ENCODE peak calls at places on chromosomes 4 and X, in five cellular contexts. One of them, this sample, is unnamed.
A peak's percentile ranks its signal among the peaks of the same experiment; 100 is the strongest.

GRCh38 chr4:95263391-95263790 is 285.4 kb downstream of the UNC5C start:
- DNase-seq in mammary epithelial cell: no peak
- DNase-seq in aorta: no peak
- DNase-seq in IMR-90: peak; percentile 6
- DNase-seq in fibroblast of lung: no peak
- DNase-seq in this sample: no peak

GRCh38 chrX:17414057-17414658 is 39.2 kb downstream of the NHS start:
- DNase-seq in IMR-90: no peak
- DNase-seq in fibroblast of lung: no peak
- DNase-seq in mammary epithelial cell: peak; percentile 90
- DNase-seq in aorta: no peak
- DNase-seq in this sample: no peak

GRCh38 chrX:81259714-81260395 is 58.0 kb downstream of the SH3BGRL start:
- DNase-seq in aorta: no peak
- DNase-seq in IMR-90: peak; percentile 20
- DNase-seq in fibroblast of lung: peak; percentile 47
- DNase-seq in mammary epithelial cell: peak; percentile 37
- DNase-seq in this sample: peak; percentile 54

GRCh38 chr4:181578911-181579310 is 664.3 kb upstream of the TENM3 start:
- DNase-seq in IMR-90: no peak
- DNase-seq in fibroblast of lung: no peak
- DNase-seq in mammary epithelial cell: no peak
- DNase-seq in aorta: no peak
- DNase-seq in this sample: no peak

GRCh38 chrX:312621-313331 is 5.8 kb downstream of the GTPBP6 start:
- DNase-seq in fibroblast of lung: no peak
- DNase-seq in IMR-90: no peak
- DNase-seq in aorta: peak; percentile 42
- DNase-seq in mammary epithelial cell: no peak
- DNase-seq in this sample: no peak

GRCh38 chr4:2289955-2290333 is 28.0 kb upstream of the MXD4 start:
- DNase-seq in mammary epithelial cell: no peak
- DNase-seq in fibroblast of lung: no peak
- DNase-seq in aorta: no peak
- DNase-seq in IMR-90: no peak
- DNase-seq in this sample: no peak

GRCh38 chr4:3469386-3470243 is 6.5 kb downstream of the DOK7 start:
- DNase-seq in fibroblast of lung: no peak
- DNase-seq in aorta: no peak
- DNase-seq in IMR-90: no peak
- DNase-seq in mammary epithelial cell: no peak
- DNase-seq in this sample: no peak

GRCh38 chrX:16239211-16239610 is 71.9 kb downstream of the MAGEB17 start:
- DNase-seq in mammary epithelial cell: peak; percentile 95
- DNase-seq in IMR-90: peak; percentile 88
- DNase-seq in fibroblast of lung: peak; percentile 94
- DNase-seq in aorta: no peak
- DNase-seq in this sample: peak; percentile 31

GRCh38 chr4:3717241-3717640 is 48.9 kb upstream of the ADRA2C start:
- DNase-seq in aorta: peak; percentile 5
- DNase-seq in mammary epithelial cell: no peak
- DNase-seq in fibroblast of lung: no peak
- DNase-seq in IMR-90: no peak
- DNase-seq in this sample: no peak

GRCh38 chrX:140524556-140524955 is 19.7 kb upstream of the SOX3 start:
- DNase-seq in fibroblast of lung: peak; percentile 84
- DNase-seq in aorta: no peak
- DNase-seq in IMR-90: peak; percentile 55
- DNase-seq in mammary epithelial cell: no peak
- DNase-seq in this sample: no peak

GRCh38 chr4:8238515-8239053 is 31.0 kb upstream of the HTRA3 start:
- DNase-seq in fibroblast of lung: no peak
- DNase-seq in aorta: no peak
- DNase-seq in mammary epithelial cell: no peak
- DNase-seq in IMR-90: no peak
- DNase-seq in this sample: no peak

GRCh38 chr4:121457278-121457875 is 76.6 kb upstream of the QRFPR start:
- DNase-seq in fibroblast of lung: no peak
- DNase-seq in mammary epithelial cell: no peak
- DNase-seq in IMR-90: no peak
- DNase-seq in aorta: no peak
- DNase-seq in this sample: no peak

GRCh38 chr4:25245181-25245580 is 11.3 kb downstream of the PI4K2B start:
- DNase-seq in fibroblast of lung: no peak
- DNase-seq in IMR-90: no peak
- DNase-seq in mammary epithelial cell: no peak
- DNase-seq in aorta: no peak
- DNase-seq in this sample: no peak

GRCh38 chr4:96675420-96675819 is 835.5 kb downstream of the PDHA2 start:
- DNase-seq in IMR-90: no peak
- DNase-seq in fibroblast of lung: no peak
- DNase-seq in mammary epithelial cell: no peak
- DNase-seq in aorta: no peak
- DNase-seq in this sample: no peak

GRCh38 chr4:120895554-120895953 is 27.0 kb downstream of the PRDM5 start:
- DNase-seq in fibroblast of lung: no peak
- DNase-seq in mammary epithelial cell: no peak
- DNase-seq in IMR-90: no peak
- DNase-seq in aorta: no peak
- DNase-seq in this sample: no peak

GRCh38 chrX:115330498-115331138 is 41.1 kb downstream of the LUZP4 start:
- DNase-seq in aorta: peak; percentile 46
- DNase-seq in IMR-90: peak; percentile 76
- DNase-seq in mammary epithelial cell: peak; percentile 45
- DNase-seq in fibroblast of lung: peak; percentile 60
- DNase-seq in this sample: peak; percentile 87

GRCh38 chr4:35772291-35772690 is 472.0 kb downstream of the ARAP2 start:
- DNase-seq in mammary epithelial cell: peak; percentile 52
- DNase-seq in aorta: no peak
- DNase-seq in fibroblast of lung: peak; percentile 22
- DNase-seq in IMR-90: no peak
- DNase-seq in this sample: no peak

GRCh38 chr4:140849526-140849925 is 93.3 kb upstream of the TBC1D9 start:
- DNase-seq in fibroblast of lung: no peak
- DNase-seq in aorta: no peak
- DNase-seq in IMR-90: no peak
- DNase-seq in mammary epithelial cell: no peak
- DNase-seq in this sample: no peak

GRCh38 chr4:2930821-2931764 is 32.1 kb downstream of the NOP14 start:
- DNase-seq in fibroblast of lung: no peak
- DNase-seq in IMR-90: no peak
- DNase-seq in mammary epithelial cell: no peak
- DNase-seq in aorta: peak; percentile 56
- DNase-seq in this sample: no peak

GRCh38 chr4:168724960-168725359 is 228.1 kb downstream of the PALLD start:
- DNase-seq in aorta: no peak
- DNase-seq in fibroblast of lung: peak; percentile 85
- DNase-seq in IMR-90: peak; percentile 74
- DNase-seq in mammary epithelial cell: no peak
- DNase-seq in this sample: peak; percentile 56

GRCh38 chr4:66681962-66682361 is 863.3 kb downstream of the CENPC start:
- DNase-seq in mammary epithelial cell: no peak
- DNase-seq in fibroblast of lung: peak; percentile 86
- DNase-seq in aorta: no peak
- DNase-seq in IMR-90: peak; percentile 3
- DNase-seq in this sample: peak; percentile 32

GRCh38 chr4:136319789-136320470 is 1212.4 kb downstream of the PCDH18 start:
- DNase-seq in aorta: no peak
- DNase-seq in fibroblast of lung: peak; percentile 84
- DNase-seq in IMR-90: peak; percentile 49
- DNase-seq in mammary epithelial cell: peak; percentile 88
- DNase-seq in this sample: peak; percentile 22

GRCh38 chrX:23864719-23865349 is 42.9 kb downstream of the APOO start:
- DNase-seq in aorta: no peak
- DNase-seq in IMR-90: no peak
- DNase-seq in fibroblast of lung: no peak
- DNase-seq in mammary epithelial cell: no peak
- DNase-seq in this sample: no peak

GRCh38 chr4:48340905-48341775 is at the start of gene SLAIN2:
- DNase-seq in fibroblast of lung: peak; percentile 98
- DNase-seq in aorta: peak; percentile 100
- DNase-seq in IMR-90: peak; percentile 97
- DNase-seq in mammary epithelial cell: peak; percentile 95
- DNase-seq in this sample: peak; percentile 99

GRCh38 chr4:40918330-40918729 is 168.6 kb downstream of the NSUN7 start:
- DNase-seq in fibroblast of lung: peak; percentile 61
- DNase-seq in mammary epithelial cell: no peak
- DNase-seq in IMR-90: peak; percentile 84
- DNase-seq in aorta: peak; percentile 80
- DNase-seq in this sample: peak; percentile 92

GRCh38 chr4:108270466-108271450 is 102.0 kb upstream of the LEF1 start:
- DNase-seq in mammary epithelial cell: peak; percentile 57
- DNase-seq in aorta: no peak
- DNase-seq in fibroblast of lung: peak; percentile 89
- DNase-seq in IMR-90: peak; percentile 94
- DNase-seq in this sample: peak; percentile 24

GRCh38 chr4:39591290-39591689 is 47.4 kb downstream of the SMIM14 start:
- DNase-seq in aorta: no peak
- DNase-seq in IMR-90: peak; percentile 50
- DNase-seq in fibroblast of lung: no peak
- DNase-seq in mammary epithelial cell: peak; percentile 31
- DNase-seq in this sample: peak; percentile 17

GRCh38 chr4:99754756-99755155 is 61.9 kb upstream of the DAPP1 start:
- DNase-seq in fibroblast of lung: peak; percentile 2
- DNase-seq in IMR-90: no peak
- DNase-seq in mammary epithelial cell: no peak
- DNase-seq in aorta: no peak
- DNase-seq in this sample: peak; percentile 47

DNA sequence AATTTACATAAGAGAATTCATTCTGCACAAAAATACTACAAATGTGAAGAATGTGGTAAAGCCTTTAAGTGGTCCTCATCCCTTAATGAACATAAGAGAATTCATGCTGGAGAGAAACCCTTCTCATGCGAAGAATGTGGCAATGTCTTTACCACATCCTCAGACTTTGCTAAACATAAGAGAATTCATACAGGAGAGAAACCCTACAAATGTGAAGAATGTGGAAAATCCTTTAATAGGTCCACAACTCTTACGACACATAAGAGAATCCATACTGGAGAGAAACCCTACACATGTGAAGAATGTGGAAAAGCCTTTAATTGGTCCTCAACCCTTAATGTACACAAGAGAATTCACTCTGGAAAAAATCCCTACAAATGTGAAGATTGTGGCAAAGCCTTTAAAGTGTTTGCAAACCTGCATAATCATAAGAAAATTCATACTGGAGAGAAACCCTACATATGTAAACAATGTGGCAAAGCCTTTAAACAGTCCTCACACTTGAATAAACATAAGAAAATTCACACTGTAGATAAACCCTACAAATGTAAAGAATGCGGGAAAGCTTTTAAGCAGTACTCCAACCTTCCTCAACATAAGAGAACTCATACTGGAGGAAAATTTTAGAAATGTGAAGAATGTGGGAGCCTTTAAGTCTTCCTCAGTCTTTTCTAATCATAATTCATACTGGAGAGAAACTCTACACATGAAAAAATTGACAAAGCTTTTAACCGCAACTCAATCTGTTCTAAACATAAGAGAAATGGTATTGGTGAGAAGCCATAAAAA is 37.4 kb downstream of the ZNF718 start:
- DNase-seq in mammary epithelial cell: no peak
- DNase-seq in IMR-90: no peak
- DNase-seq in fibroblast of lung: no peak
- DNase-seq in aorta: no peak
- DNase-seq in this sample: no peak
- H3K9me3 ChIP-seq in mammary epithelial cell: peaks cover 48% of the 10 kb centered on the region
- H3K9me3 ChIP-seq in IMR-90: peaks cover 42% of the 10 kb centered on the region
- H3K9me3 ChIP-seq in fibroblast of lung: peaks cover 2% of the 10 kb centered on the region
- H3K9me3 ChIP-seq in aorta: peaks cover 8% of the 10 kb centered on the region
- H3K9me3 ChIP-seq in this sample: peaks cover 93% of the 10 kb centered on the region

DNA sequence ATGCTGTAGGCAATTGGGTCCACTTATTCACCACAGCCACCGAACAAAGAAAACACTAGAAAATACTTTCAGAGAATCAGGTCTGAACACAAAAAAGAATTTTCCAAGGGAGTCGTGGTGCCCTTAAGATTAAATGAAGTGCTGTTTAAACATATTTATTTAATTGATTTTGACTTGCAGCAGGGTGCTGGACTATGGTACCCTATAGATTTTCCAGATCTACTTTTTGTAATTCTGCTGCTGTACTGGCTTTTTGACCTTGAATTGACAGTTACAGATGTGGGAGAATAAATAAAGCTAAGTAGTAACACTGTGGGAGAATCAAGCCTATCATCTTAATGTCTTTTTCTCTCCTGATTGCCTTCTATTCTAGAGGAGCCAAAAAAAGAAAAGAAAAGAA is 735.3 kb upstream of the FTHL17 start:
- DNase-seq in mammary epithelial cell: no peak
- DNase-seq in IMR-90: no peak
- DNase-seq in aorta: no peak
- DNase-seq in fibroblast of lung: no peak
- DNase-seq in this sample: no peak
- H3K27me3 ChIP-seq in mammary epithelial cell: no peaks in the 10 kb centered on the region
- H3K27me3 ChIP-seq in IMR-90: no peaks in the 10 kb centered on the region
- H3K27me3 ChIP-seq in aorta: no peaks in the 10 kb centered on the region
- H3K27me3 ChIP-seq in fibroblast of lung: no peaks in the 10 kb centered on the region
- H3K27me3 ChIP-seq in this sample: no peaks in the 10 kb centered on the region

DNA sequence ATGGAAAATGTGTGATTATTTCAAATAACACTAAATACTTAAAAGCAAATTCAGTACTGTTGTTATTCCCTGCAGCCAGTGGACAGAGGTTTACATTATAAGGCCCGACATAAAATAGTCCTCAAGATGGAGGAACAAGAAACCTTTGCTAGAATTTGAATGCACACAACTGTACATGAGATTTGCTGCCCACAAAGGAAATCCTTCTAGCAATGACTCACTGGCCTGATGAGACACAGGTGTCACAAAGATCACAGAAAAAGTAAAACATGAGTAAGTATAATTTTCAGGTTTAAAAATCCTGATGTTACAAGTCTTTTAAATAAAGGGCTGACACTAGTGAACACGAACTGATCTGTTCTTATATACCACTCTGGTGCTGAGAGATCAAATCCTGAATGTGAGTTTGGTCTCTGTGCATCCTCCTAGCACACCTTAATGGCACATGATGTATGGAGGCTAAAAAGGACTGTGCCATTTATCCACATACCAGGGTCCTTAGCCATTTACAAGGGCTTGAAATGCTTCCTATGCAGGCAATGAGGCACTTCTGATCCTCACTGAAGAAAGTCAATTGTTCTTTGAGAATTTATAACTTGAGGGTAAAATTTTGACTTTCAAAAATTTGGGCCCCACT is 23.1 kb downstream of the MAP7D3 start:
- DNase-seq in fibroblast of lung: no peak
- DNase-seq in IMR-90: peak; percentile 48
- DNase-seq in aorta: no peak
- DNase-seq in mammary epithelial cell: no peak
- DNase-seq in this sample: no peak
- H3K36me3 ChIP-seq in fibroblast of lung: peaks cover 6% of the 10 kb centered on the region
- H3K36me3 ChIP-seq in IMR-90: peaks cover 11% of the 10 kb centered on the region
- H3K36me3 ChIP-seq in aorta: peaks cover 5% of the 10 kb centered on the region
- H3K36me3 ChIP-seq in mammary epithelial cell: peaks cover 13% of the 10 kb centered on the region
- H3K36me3 ChIP-seq in this sample: peaks cover 88% of the 10 kb centered on the region

GRCh38 chr4:161893566-161893965 is 270.2 kb downstream of the FSTL5 start:
- DNase-seq in mammary epithelial cell: no peak
- DNase-seq in fibroblast of lung: no peak
- DNase-seq in IMR-90: no peak
- DNase-seq in aorta: no peak
- DNase-seq in this sample: no peak

GRCh38 chr4:161894493-161895167 is 269.2 kb downstream of the FSTL5 start:
- DNase-seq in mammary epithelial cell: peak; percentile 66
- DNase-seq in IMR-90: no peak
- DNase-seq in fibroblast of lung: no peak
- DNase-seq in aorta: no peak
- DNase-seq in this sample: no peak

GRCh38 chr4:161894014-161894413 is 269.8 kb downstream of the FSTL5 start:
- DNase-seq in IMR-90: no peak
- DNase-seq in fibroblast of lung: no peak
- DNase-seq in aorta: no peak
- DNase-seq in mammary epithelial cell: peak; percentile 8
- DNase-seq in this sample: no peak
- H3K9me3 ChIP-seq in IMR-90: no peaks in the 10 kb centered on the region
- H3K9me3 ChIP-seq in fibroblast of lung: no peaks in the 10 kb centered on the region
- H3K9me3 ChIP-seq in aorta: no peaks in the 10 kb centered on the region
- H3K9me3 ChIP-seq in mammary epithelial cell: no peaks in the 10 kb centered on the region
- H3K9me3 ChIP-seq in this sample: no peaks in the 10 kb centered on the region